ENCODE peak calls at places on chromosomes 2 and 18, in four cellular contexts. One of them, this sample, is unnamed.

GRCh38 chr2:6089474-6089873 is 397.3 kb downstream of the SOX11 start:
- DNase-seq in OCI-LY7: no peak
- DNase-seq in PC-3: no peak
- DNase-seq in neural progenitor cell: no peak
- DNase-seq in this sample: peak; percentile 34

GRCh38 chr2:217711236-217711635 is 291.6 kb downstream of the TNS1 start:
- DNase-seq in OCI-LY7: no peak
- DNase-seq in PC-3: no peak
- DNase-seq in neural progenitor cell: no peak
- DNase-seq in this sample: no peak

GRCh38 chr2:210713122-210713521 is 156.7 kb downstream of the CPS1 start:
- DNase-seq in OCI-LY7: no peak
- DNase-seq in PC-3: no peak
- DNase-seq in neural progenitor cell: no peak
- DNase-seq in this sample: no peak

GRCh38 chr18:5253910-5254309 is 41.6 kb downstream of the ZBTB14 start:
- DNase-seq in OCI-LY7: no peak
- DNase-seq in PC-3: no peak
- DNase-seq in neural progenitor cell: no peak
- DNase-seq in this sample: peak; percentile 32

GRCh38 chr18:76997951-76998808 is 134.4 kb downstream of the MBP start:
- DNase-seq in OCI-LY7: no peak
- DNase-seq in PC-3: no peak
- DNase-seq in neural progenitor cell: no peak
- DNase-seq in this sample: no peak

GRCh38 chr18:183769-184168 is 25.4 kb downstream of the USP14 start:
- DNase-seq in OCI-LY7: no peak
- DNase-seq in PC-3: no peak
- DNase-seq in neural progenitor cell: no peak
- DNase-seq in this sample: no peak

GRCh38 chr2:102593516-102593915 is 25.8 kb upstream of the SLC9A2 start:
- DNase-seq in OCI-LY7: no peak
- DNase-seq in PC-3: no peak
- DNase-seq in neural progenitor cell: no peak
- DNase-seq in this sample: no peak

GRCh38 chr2:24919100-24919976 is 699 bp downstream of the ADCY3 start:
- DNase-seq in OCI-LY7: peak; percentile 46
- DNase-seq in PC-3: peak; percentile 54
- DNase-seq in neural progenitor cell: no peak
- DNase-seq in this sample: peak; percentile 85

GRCh38 chr2:207044380-207044779 is 105.1 kb downstream of the CPO start:
- DNase-seq in OCI-LY7: no peak
- DNase-seq in PC-3: no peak
- DNase-seq in neural progenitor cell: no peak
- DNase-seq in this sample: no peak

GRCh38 chr18:76348267-76349066 is 146.6 kb downstream of the ZNF516 start:
- DNase-seq in OCI-LY7: no peak
- DNase-seq in PC-3: peak; percentile 8
- DNase-seq in neural progenitor cell: peak; percentile 39
- DNase-seq in this sample: no peak

GRCh38 chr18:44047585-44047984 is 633.1 kb upstream of the SETBP1 start:
- DNase-seq in OCI-LY7: no peak
- DNase-seq in PC-3: no peak
- DNase-seq in neural progenitor cell: no peak
- DNase-seq in this sample: no peak

GRCh38 chr2:853203-853870 is 97.3 kb upstream of the SNTG2 start:
- DNase-seq in OCI-LY7: no peak
- DNase-seq in PC-3: no peak
- DNase-seq in neural progenitor cell: no peak
- DNase-seq in this sample: no peak

GRCh38 chr18:8813621-8814020 is 108.3 kb downstream of the MTCL1 start:
- DNase-seq in OCI-LY7: no peak
- DNase-seq in PC-3: no peak
- DNase-seq in neural progenitor cell: no peak
- DNase-seq in this sample: no peak

GRCh38 chr2:188979119-188979729 is 5.1 kb downstream of the COL3A1 start:
- DNase-seq in OCI-LY7: no peak
- DNase-seq in PC-3: no peak
- DNase-seq in neural progenitor cell: no peak
- DNase-seq in this sample: no peak

GRCh38 chr2:177763532-177764265 is 308.9 kb downstream of the PDE11A start:
- DNase-seq in OCI-LY7: peak; percentile 61
- DNase-seq in PC-3: peak; percentile 75
- DNase-seq in neural progenitor cell: peak; percentile 92
- DNase-seq in this sample: peak; percentile 70

GRCh38 chr2:76679025-76679396 is 843.2 kb downstream of the LRRTM4 start:
- DNase-seq in OCI-LY7: no peak
- DNase-seq in PC-3: no peak
- DNase-seq in neural progenitor cell: no peak
- DNase-seq in this sample: no peak

GRCh38 chr2:104849618-104850097 is 4.3 kb upstream of the POU3F3 start:
- DNase-seq in OCI-LY7: peak; percentile 74
- DNase-seq in PC-3: peak; percentile 67
- DNase-seq in neural progenitor cell: peak; percentile 91
- DNase-seq in this sample: peak; percentile 68

GRCh38 chr18:3453540-3454364 is 3.8 kb downstream of the TGIF1 start:
- DNase-seq in OCI-LY7: peak; percentile 45
- DNase-seq in PC-3: peak; percentile 84
- DNase-seq in neural progenitor cell: peak; percentile 77
- DNase-seq in this sample: peak; percentile 38

GRCh38 chr2:70961648-70961994 is 16.8 kb upstream of the ANKRD53 start:
- DNase-seq in OCI-LY7: no peak
- DNase-seq in PC-3: no peak
- DNase-seq in neural progenitor cell: no peak
- DNase-seq in this sample: no peak

GRCh38 chr2:19574788-19575260 is 216.4 kb upstream of the OSR1 start:
- DNase-seq in OCI-LY7: no peak
- DNase-seq in PC-3: no peak
- DNase-seq in neural progenitor cell: peak; percentile 46
- DNase-seq in this sample: no peak

DNA sequence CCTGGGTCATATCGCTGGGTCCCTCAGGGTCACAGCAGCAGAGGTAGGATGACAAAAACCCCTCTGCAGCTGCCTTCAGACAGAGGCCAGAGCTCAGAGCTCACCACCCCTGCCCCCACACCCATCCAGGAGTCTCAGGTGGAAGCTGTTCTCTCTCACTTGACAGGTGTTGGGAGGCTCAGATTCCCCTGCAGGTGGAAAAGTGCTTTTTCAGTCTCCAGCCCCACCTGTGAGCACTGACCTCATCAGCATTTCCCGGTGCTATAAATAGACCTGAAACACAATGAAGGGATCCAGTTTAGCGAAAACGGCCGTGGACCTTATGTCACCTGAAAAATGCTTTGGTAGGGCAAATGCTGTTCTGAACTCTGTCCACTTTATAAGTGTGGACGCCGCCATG is 254.9 kb downstream of the NDUFA10 start:
- DNase-seq in OCI-LY7: no peak
- DNase-seq in PC-3: no peak
- DNase-seq in neural progenitor cell: no peak
- DNase-seq in this sample: peak; percentile 97
- TF ChIP-seq CTCF in OCI-LY7: no peak
- TF ChIP-seq CTCF in PC-3: no peak
- TF ChIP-seq CTCF in neural progenitor cell: no peak
- TF ChIP-seq CTCF in this sample: peak; percentile 25

GRCh38 chr18:32373505-32373904 is 97.2 kb downstream of the GAREM1 start:
- DNase-seq in OCI-LY7: no peak
- DNase-seq in PC-3: no peak
- DNase-seq in neural progenitor cell: no peak
- DNase-seq in this sample: no peak

GRCh38 chr18:32372047-32372380 is 98.7 kb downstream of the GAREM1 start:
- DNase-seq in OCI-LY7: no peak
- DNase-seq in PC-3: no peak
- DNase-seq in neural progenitor cell: no peak
- DNase-seq in this sample: no peak

GRCh38 chr18:32372381-32373061 is 98.2 kb downstream of the GAREM1 start:
- DNase-seq in OCI-LY7: no peak
- DNase-seq in PC-3: peak; percentile 86
- DNase-seq in neural progenitor cell: no peak
- DNase-seq in this sample: no peak

GRCh38 chr18:32371384-32371783 is 99.3 kb downstream of the GAREM1 start:
- DNase-seq in OCI-LY7: no peak
- DNase-seq in PC-3: no peak
- DNase-seq in neural progenitor cell: no peak
- DNase-seq in this sample: no peak

GRCh38 chr18:32373995-32374394 is 96.7 kb downstream of the GAREM1 start:
- DNase-seq in OCI-LY7: no peak
- DNase-seq in PC-3: peak; percentile 34
- DNase-seq in neural progenitor cell: no peak
- DNase-seq in this sample: no peak
- TF ChIP-seq EZH2phosphoT487 in OCI-LY7: no peak
- TF ChIP-seq EZH2phosphoT487 in PC-3: no peak
- TF ChIP-seq EZH2phosphoT487 in neural progenitor cell: no peak
- TF ChIP-seq EZH2phosphoT487 in this sample: no peak

DNA sequence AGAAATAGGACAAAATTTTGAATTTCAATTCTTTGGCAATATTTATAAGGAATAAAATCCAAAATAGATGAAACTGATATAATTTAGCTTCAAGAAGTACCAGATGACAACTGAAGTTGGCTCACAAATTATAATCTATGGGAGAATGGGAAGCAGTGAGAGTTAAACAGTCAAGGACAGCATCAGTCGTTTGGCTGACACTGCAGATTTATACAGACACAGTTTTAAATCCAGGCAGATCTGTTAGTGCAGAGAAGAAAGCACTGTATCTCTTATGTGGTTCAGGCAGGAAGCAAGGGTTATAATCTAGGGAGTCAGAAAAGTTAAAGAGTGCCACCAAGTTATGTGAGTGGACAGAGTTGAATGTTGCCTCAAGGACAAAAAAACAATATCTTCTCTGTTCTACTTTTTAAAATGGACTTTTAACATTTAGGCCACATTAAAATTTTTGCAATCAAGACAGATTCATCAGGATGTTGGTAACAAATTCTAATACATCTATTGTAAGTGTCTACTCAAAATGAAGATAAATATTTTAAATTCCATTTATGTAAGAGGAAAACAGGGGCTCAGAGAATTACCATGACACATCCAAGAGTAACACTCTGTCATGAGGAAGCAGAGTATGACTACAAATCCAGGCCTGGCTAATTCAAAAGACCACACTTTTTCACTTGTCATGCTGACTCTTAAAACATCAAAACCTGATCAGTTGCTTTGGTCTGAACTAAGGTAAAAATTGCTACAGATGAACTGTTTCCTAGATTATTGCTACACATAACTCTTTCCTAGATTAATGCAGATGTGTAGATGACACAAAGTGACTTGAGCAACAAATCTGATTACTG is 880.4 kb downstream of the TSN start:
- DNase-seq in OCI-LY7: no peak
- DNase-seq in PC-3: peak; percentile 57
- DNase-seq in neural progenitor cell: no peak
- DNase-seq in this sample: no peak
- H3K27ac ChIP-seq in OCI-LY7: no peak overlapping the region
- H3K27ac ChIP-seq in PC-3: peak overlapping the region; percentile 36
- H3K27ac ChIP-seq in neural progenitor cell: no peak overlapping the region
- H3K27ac ChIP-seq in this sample: no peak overlapping the region

DNA sequence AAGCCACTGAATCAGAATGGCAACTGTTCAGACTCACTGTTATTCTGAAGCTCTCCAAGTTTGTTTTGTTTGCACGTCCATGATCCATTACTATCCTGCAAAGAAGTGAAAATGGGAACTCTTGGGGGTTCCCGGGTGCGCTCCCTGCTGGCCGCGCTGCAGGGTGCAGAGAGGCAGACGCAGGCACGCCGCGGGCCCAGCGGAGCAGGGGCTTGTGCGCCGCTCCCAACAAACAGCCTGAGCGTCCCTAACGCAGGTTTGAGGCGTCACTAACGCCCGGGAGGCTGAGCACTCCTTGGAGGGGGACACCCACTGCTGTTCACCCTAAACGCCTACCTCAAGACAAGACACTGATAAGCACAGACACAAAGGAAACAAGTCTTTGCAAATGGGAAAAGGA is 14.3 kb upstream of the PIEZO2 start:
- DNase-seq in OCI-LY7: no peak
- DNase-seq in PC-3: no peak
- DNase-seq in neural progenitor cell: peak; percentile 67
- DNase-seq in this sample: no peak
- TF ChIP-seq CTCF in OCI-LY7: peak; percentile 69
- TF ChIP-seq CTCF in PC-3: peak; percentile 38
- TF ChIP-seq CTCF in neural progenitor cell: peak; percentile 58
- TF ChIP-seq CTCF in this sample: peak; percentile 25

This sample was measured in MM.1S.